ENCODE peak calls at places on chromosomes 16 and 17, in eight cellular contexts. M is endothelial cell of umbilical vein, F is progenitor cell of endocrine pancreas, N is LNCaP clone FGC, Z is T-helper 2 cell, X is H7, R is AG09319, K is transverse colon. P is an unnamed sample.

GRCh38 chr17:19306160-19307111 is 56.1 kb downstream of the B9D1 start:
- DNase-seq in Z (no peak), F (no peak), M (no peak), N (no peak), R (no peak), X (no peak), K (peak), P (no peak)

GRCh38 chr16:89341274-89341673 is 123.8 kb downstream of the ZNF778 start:
- DNase-seq in N (no peak), R (no peak), F (no peak), M (no peak), K (no peak), X (peak), Z (no peak), P (no peak)

GRCh38 chr16:67301080-67301757 is 21.9 kb downstream of the PLEKHG4 start:
- DNase-seq in R (no peak), N (no peak), M (no peak), Z (no peak), F (no peak), K (no peak), X (peak), P (no peak)

GRCh38 chr17:78432226-78432894 is 53.9 kb downstream of the PGS1 start:
- DNase-seq in N (no peak), R (no peak), X (peak), Z (no peak), M (no peak), K (no peak), F (no peak), P (no peak)

GRCh38 chr17:27339836-27340550 is 46.1 kb downstream of the WSB1 start:
- DNase-seq in K (no peak), N (no peak), X (no peak), M (no peak), R (no peak), F (no peak), Z (no peak), P (no peak)

GRCh38 chr17:30975042-30975820 is 4.4 kb downstream of the RNF135 start:
- DNase-seq in Z (no peak), N (no peak), X (no peak), F (no peak), R (no peak), K (no peak), M (no peak), P (no peak)

GRCh38 chr17:27553019-27553511 is 77.9 kb upstream of the LGALS9 start:
- DNase-seq in K (peak), M (no peak), F (no peak), N (no peak), Z (no peak), R (no peak), X (no peak), P (no peak)

GRCh38 chr17:71184716-71185115 is 936.1 kb upstream of the SOX9 start:
- DNase-seq in Z (no peak), N (no peak), K (no peak), M (no peak), F (no peak), R (no peak), X (no peak), P (no peak)

GRCh38 chr17:77382966-77383612 is 242.3 kb downstream of the SEC14L1 start:
- DNase-seq in N (no peak), F (no peak), M (no peak), Z (no peak), X (peak), K (no peak), R (no peak), P (peak)

GRCh38 chr17:28944343-28944742 is 7.0 kb downstream of the PHF12 start:
- DNase-seq in F (no peak), Z (no peak), R (no peak), K (no peak), N (no peak), M (no peak), X (no peak), P (no peak)

GRCh38 chr17:16915752-16916556 is 56.0 kb downstream of the TNFRSF13B start:
- DNase-seq in N (no peak), X (peak), M (peak), Z (no peak), F (peak), R (no peak), K (peak), P (peak)

GRCh38 chr17:78032166-78032565 is 73.7 kb downstream of the TNRC6C start:
- DNase-seq in X (no peak), M (no peak), Z (no peak), N (no peak), K (no peak), R (peak), F (no peak), P (no peak)

GRCh38 chr17:66420961-66421371 is 118.6 kb downstream of the PRKCA start:
- DNase-seq in N (no peak), R (peak), F (no peak), K (no peak), M (no peak), X (no peak), Z (no peak), P (no peak)

GRCh38 chr17:77696720-77697460 is 261.6 kb upstream of the TNRC6C start:
- DNase-seq in R (no peak), N (no peak), M (no peak), F (no peak), X (peak), K (no peak), Z (no peak), P (peak)

P was measured in iPS-NIHi11.